ENCODE peak calls at places on chromosomes 3 and 15, in five cellular contexts. One of them, this sample, is unnamed.

GRCh38 chr15:27339138-27339537 is 368.2 kb downstream of the GABRG3 start:
- DNase-seq in Panc1: no peak
- DNase-seq in HCT116: no peak
- DNase-seq in HL-60: no peak
- DNase-seq in transverse colon: no peak
- DNase-seq in this sample: no peak

GRCh38 chr15:49313650-49314049 is 109.4 kb upstream of the FGF7 start:
- DNase-seq in HL-60: no peak
- DNase-seq in HCT116: no peak
- DNase-seq in Panc1: no peak
- DNase-seq in transverse colon: no peak
- DNase-seq in this sample: no peak

GRCh38 chr15:97955040-97955439 is 5.5 kb upstream of the ARRDC4 start:
- DNase-seq in Panc1: no peak
- DNase-seq in HCT116: no peak
- DNase-seq in transverse colon: peak
- DNase-seq in HL-60: no peak
- DNase-seq in this sample: no peak

GRCh38 chr15:70584838-70585706 is 178.3 kb downstream of the UACA start:
- DNase-seq in transverse colon: no peak
- DNase-seq in HCT116: peak
- DNase-seq in Panc1: peak
- DNase-seq in HL-60: no peak
- DNase-seq in this sample: peak

GRCh38 chr3:64489361-64490044 is 198.3 kb downstream of the ADAMTS9 start:
- DNase-seq in HCT116: no peak
- DNase-seq in transverse colon: peak
- DNase-seq in Panc1: no peak
- DNase-seq in HL-60: no peak
- DNase-seq in this sample: no peak

GRCh38 chr3:109927726-109928125 is 590.4 kb upstream of the DPPA4 start:
- DNase-seq in Panc1: no peak
- DNase-seq in HL-60: no peak
- DNase-seq in HCT116: no peak
- DNase-seq in transverse colon: no peak
- DNase-seq in this sample: no peak

GRCh38 chr15:52143862-52144261 is 31.3 kb upstream of the BCL2L10 start:
- DNase-seq in HCT116: no peak
- DNase-seq in HL-60: no peak
- DNase-seq in transverse colon: no peak
- DNase-seq in Panc1: no peak
- DNase-seq in this sample: no peak

GRCh38 chr15:40930430-40931299 is 1.5 kb downstream of the DLL4 start:
- DNase-seq in transverse colon: peak
- DNase-seq in HL-60: no peak
- DNase-seq in Panc1: no peak
- DNase-seq in HCT116: peak
- DNase-seq in this sample: no peak

GRCh38 chr3:146626384-146627122 is 21.4 kb upstream of the PLSCR5 start:
- DNase-seq in transverse colon: no peak
- DNase-seq in Panc1: no peak
- DNase-seq in HCT116: no peak
- DNase-seq in HL-60: no peak
- DNase-seq in this sample: no peak

GRCh38 chr15:93474728-93475127 is 385.7 kb upstream of the RGMA start:
- DNase-seq in HCT116: no peak
- DNase-seq in HL-60: no peak
- DNase-seq in Panc1: no peak
- DNase-seq in transverse colon: no peak
- DNase-seq in this sample: no peak

GRCh38 chr15:31283046-31283445 is 43.6 kb upstream of the KLF13 start:
- DNase-seq in Panc1: no peak
- DNase-seq in HL-60: no peak
- DNase-seq in HCT116: no peak
- DNase-seq in transverse colon: no peak
- DNase-seq in this sample: no peak

GRCh38 chr3:64889991-64890390 is 202.2 kb upstream of the ADAMTS9 start:
- DNase-seq in Panc1: no peak
- DNase-seq in HL-60: no peak
- DNase-seq in transverse colon: no peak
- DNase-seq in HCT116: no peak
- DNase-seq in this sample: no peak

GRCh38 chr3:43691120-43692002 is 623 bp downstream of the ABHD5 start:
- DNase-seq in transverse colon: peak
- DNase-seq in HL-60: no peak
- DNase-seq in Panc1: no peak
- DNase-seq in HCT116: peak
- DNase-seq in this sample: peak

GRCh38 chr3:196237203-196237602 is 20.9 kb downstream of the SLC51A start:
- DNase-seq in Panc1: no peak
- DNase-seq in HL-60: no peak
- DNase-seq in transverse colon: no peak
- DNase-seq in HCT116: no peak
- DNase-seq in this sample: no peak

GRCh38 chr3:194587438-194587931 is 45.7 kb downstream of the TMEM44 start:
- DNase-seq in transverse colon: no peak
- DNase-seq in Panc1: no peak
- DNase-seq in HCT116: no peak
- DNase-seq in HL-60: no peak
- DNase-seq in this sample: no peak

GRCh38 chr3:172537521-172538158 is 14.4 kb upstream of the TNFSF10 start:
- DNase-seq in Panc1: no peak
- DNase-seq in transverse colon: no peak
- DNase-seq in HL-60: no peak
- DNase-seq in HCT116: no peak
- DNase-seq in this sample: no peak

GRCh38 chr15:49223536-49224274 is 53.7 kb downstream of the GALK2 start:
- DNase-seq in Panc1: no peak
- DNase-seq in transverse colon: no peak
- DNase-seq in HL-60: no peak
- DNase-seq in HCT116: no peak
- DNase-seq in this sample: no peak

GRCh38 chr15:45863881-45864580 is 229.2 kb downstream of the SQOR start:
- DNase-seq in Panc1: no peak
- DNase-seq in HL-60: no peak
- DNase-seq in HCT116: no peak
- DNase-seq in transverse colon: no peak
- DNase-seq in this sample: no peak

GRCh38 chr3:107222927-107223326 is 154.3 kb upstream of the CCDC54 start:
- DNase-seq in transverse colon: no peak
- DNase-seq in HCT116: no peak
- DNase-seq in HL-60: no peak
- DNase-seq in Panc1: no peak
- DNase-seq in this sample: no peak

GRCh38 chr15:75073197-75073596 is 49.8 kb downstream of the PPCDC start:
- DNase-seq in transverse colon: no peak
- DNase-seq in Panc1: no peak
- DNase-seq in HL-60: no peak
- DNase-seq in HCT116: no peak
- DNase-seq in this sample: no peak

GRCh38 chr3:71391361-71391760 is 192.2 kb downstream of the FOXP1 start:
- DNase-seq in transverse colon: no peak
- DNase-seq in Panc1: no peak
- DNase-seq in HL-60: no peak
- DNase-seq in HCT116: no peak
- DNase-seq in this sample: no peak

GRCh38 chr3:154584041-154584440 is 154.1 kb upstream of the GPR149 start:
- DNase-seq in transverse colon: no peak
- DNase-seq in Panc1: no peak
- DNase-seq in HCT116: no peak
- DNase-seq in HL-60: no peak
- DNase-seq in this sample: no peak

GRCh38 chr15:41928100-41928499 is 34.2 kb upstream of the SPTBN5 start:
- DNase-seq in HL-60: no peak
- DNase-seq in Panc1: no peak
- DNase-seq in transverse colon: no peak
- DNase-seq in HCT116: no peak
- DNase-seq in this sample: no peak

GRCh38 chr15:58159827-58160386 is 21.7 kb downstream of the AQP9 start:
- DNase-seq in HCT116: no peak
- DNase-seq in HL-60: no peak
- DNase-seq in transverse colon: no peak
- DNase-seq in Panc1: no peak
- DNase-seq in this sample: no peak

GRCh38 chr3:188788621-188789081 is 383.1 kb upstream of the TPRG1 start:
- DNase-seq in HCT116: no peak
- DNase-seq in Panc1: no peak
- DNase-seq in transverse colon: no peak
- DNase-seq in HL-60: peak
- DNase-seq in this sample: no peak

GRCh38 chr3:14338898-14339458 is 63.4 kb upstream of the SLC6A6 start:
- DNase-seq in HCT116: no peak
- DNase-seq in transverse colon: no peak
- DNase-seq in Panc1: no peak
- DNase-seq in HL-60: no peak
- DNase-seq in this sample: no peak

GRCh38 chr3:38112378-38112761 is 24.6 kb downstream of the ACAA1 start:
- DNase-seq in Panc1: no peak
- DNase-seq in transverse colon: no peak
- DNase-seq in HL-60: no peak
- DNase-seq in HCT116: no peak
- DNase-seq in this sample: no peak

GRCh38 chr3:173920386-173920785 is 522.8 kb downstream of the NLGN1 start:
- DNase-seq in Panc1: no peak
- DNase-seq in HL-60: no peak
- DNase-seq in HCT116: no peak
- DNase-seq in transverse colon: no peak
- DNase-seq in this sample: no peak

GRCh38 chr15:32784571-32784970 is 66.8 kb downstream of the GREM1 start:
- DNase-seq in transverse colon: no peak
- DNase-seq in Panc1: no peak
- DNase-seq in HCT116: no peak
- DNase-seq in HL-60: no peak
- DNase-seq in this sample: no peak

GRCh38 chr3:24682141-24682547 is 187.5 kb upstream of the THRB start:
- DNase-seq in HCT116: no peak
- DNase-seq in Panc1: no peak
- DNase-seq in transverse colon: no peak
- DNase-seq in HL-60: no peak
- DNase-seq in this sample: no peak

GRCh38 chr3:78823859-78824258 is 943.9 kb downstream of the ROBO1 start:
- DNase-seq in Panc1: no peak
- DNase-seq in HL-60: no peak
- DNase-seq in HCT116: no peak
- DNase-seq in transverse colon: no peak
- DNase-seq in this sample: no peak

GRCh38 chr3:78822741-78823140 is 945.1 kb downstream of the ROBO1 start:
- DNase-seq in transverse colon: no peak
- DNase-seq in HCT116: no peak
- DNase-seq in Panc1: no peak
- DNase-seq in HL-60: no peak
- DNase-seq in this sample: no peak

GRCh38 chr3:78825118-78825857 is 942.5 kb downstream of the ROBO1 start:
- DNase-seq in HL-60: no peak
- DNase-seq in Panc1: no peak
- DNase-seq in HCT116: no peak
- DNase-seq in transverse colon: no peak
- DNase-seq in this sample: no peak

GRCh38 chr3:78825858-78826215 is 942.0 kb downstream of the ROBO1 start:
- DNase-seq in Panc1: no peak
- DNase-seq in transverse colon: no peak
- DNase-seq in HCT116: no peak
- DNase-seq in HL-60: no peak
- DNase-seq in this sample: no peak

GRCh38 chr3:78823434-78823833 is 944.4 kb downstream of the ROBO1 start:
- DNase-seq in HCT116: no peak
- DNase-seq in Panc1: no peak
- DNase-seq in transverse colon: no peak
- DNase-seq in HL-60: no peak
- DNase-seq in this sample: no peak
- TF ChIP-seq POLR2AphosphoS5 in HCT116: no peak
- TF ChIP-seq POLR2AphosphoS5 in Panc1: no peak
- TF ChIP-seq POLR2AphosphoS5 in transverse colon: no peak
- TF ChIP-seq POLR2AphosphoS5 in HL-60: no peak
- TF ChIP-seq POLR2AphosphoS5 in this sample: no peak

GRCh38 chr3:32569540-32570425 is 875 bp downstream of the DYNC1LI1 start:
- DNase-seq in HCT116: no peak
- DNase-seq in transverse colon: peak
- DNase-seq in HL-60: peak
- DNase-seq in Panc1: no peak
- DNase-seq in this sample: peak
- TF ChIP-seq POLR2AphosphoS5 in HCT116: no peak
- TF ChIP-seq POLR2AphosphoS5 in transverse colon: peak
- TF ChIP-seq POLR2AphosphoS5 in HL-60: no peak
- TF ChIP-seq POLR2AphosphoS5 in Panc1: no peak
- TF ChIP-seq POLR2AphosphoS5 in this sample: no peak

GRCh38 chr15:68699124-68699880 is 120.5 kb downstream of the CORO2B start:
- DNase-seq in HCT116: no peak
- DNase-seq in transverse colon: no peak
- DNase-seq in Panc1: no peak
- DNase-seq in HL-60: no peak
- DNase-seq in this sample: no peak

GRCh38 chr15:68699881-68700394 is 120.8 kb downstream of the ANP32A start:
- DNase-seq in Panc1: no peak
- DNase-seq in HCT116: no peak
- DNase-seq in transverse colon: no peak
- DNase-seq in HL-60: no peak
- DNase-seq in this sample: no peak

GRCh38 chr15:68698708-68699107 is 119.9 kb downstream of the CORO2B start:
- DNase-seq in Panc1: no peak
- DNase-seq in HCT116: no peak
- DNase-seq in HL-60: no peak
- DNase-seq in transverse colon: no peak
- DNase-seq in this sample: no peak

GRCh38 chr15:68701886-68702285 is 118.8 kb downstream of the ANP32A start:
- DNase-seq in HL-60: no peak
- DNase-seq in HCT116: no peak
- DNase-seq in Panc1: no peak
- DNase-seq in transverse colon: no peak
- DNase-seq in this sample: no peak

GRCh38 chr15:68700395-68701123 is 120.1 kb downstream of the ANP32A start:
- DNase-seq in Panc1: no peak
- DNase-seq in transverse colon: peak
- DNase-seq in HL-60: no peak
- DNase-seq in HCT116: no peak
- DNase-seq in this sample: no peak
- TF ChIP-seq POLR2AphosphoS5 in Panc1: no peak
- TF ChIP-seq POLR2AphosphoS5 in transverse colon: no peak
- TF ChIP-seq POLR2AphosphoS5 in HL-60: no peak
- TF ChIP-seq POLR2AphosphoS5 in HCT116: no peak
- TF ChIP-seq POLR2AphosphoS5 in this sample: no peak

GRCh38 chr3:30263921-30264313 is 342.5 kb upstream of the TGFBR2 start:
- DNase-seq in HL-60: no peak
- DNase-seq in Panc1: no peak
- DNase-seq in transverse colon: no peak
- DNase-seq in HCT116: no peak
- DNase-seq in this sample: no peak

GRCh38 chr3:30269751-30270445 is 336.5 kb upstream of the TGFBR2 start:
- DNase-seq in transverse colon: no peak
- DNase-seq in HCT116: no peak
- DNase-seq in HL-60: peak
- DNase-seq in Panc1: no peak
- DNase-seq in this sample: no peak

GRCh38 chr3:30271781-30272180 is 334.6 kb upstream of the TGFBR2 start:
- DNase-seq in Panc1: no peak
- DNase-seq in transverse colon: no peak
- DNase-seq in HL-60: no peak
- DNase-seq in HCT116: no peak
- DNase-seq in this sample: no peak

GRCh38 chr3:30266536-30266935 is 339.9 kb upstream of the TGFBR2 start:
- DNase-seq in Panc1: no peak
- DNase-seq in transverse colon: no peak
- DNase-seq in HCT116: no peak
- DNase-seq in HL-60: no peak
- DNase-seq in this sample: no peak

GRCh38 chr3:30268288-30268687 is 338.1 kb upstream of the TGFBR2 start:
- DNase-seq in HL-60: no peak
- DNase-seq in Panc1: no peak
- DNase-seq in HCT116: no peak
- DNase-seq in transverse colon: no peak
- DNase-seq in this sample: no peak
- TF ChIP-seq POLR2AphosphoS5 in HL-60: no peak
- TF ChIP-seq POLR2AphosphoS5 in Panc1: no peak
- TF ChIP-seq POLR2AphosphoS5 in HCT116: no peak
- TF ChIP-seq POLR2AphosphoS5 in transverse colon: no peak
- TF ChIP-seq POLR2AphosphoS5 in this sample: no peak

This sample was measured in GM12891.